ENCODE peak calls at places on chromosomes 12 and 14, in eight cellular contexts. H, E, I, Q, D, T, F and X are unnamed samples.

GRCh38 chr12:107359382-107359781 is 266.0 kb upstream of the CRY1 start:
- DNase-seq in E (no peak), F (no peak), D (peak; percentile 54), T (no peak), H (no peak), I (no peak), Q (peak; percentile 51), X (no peak)

GRCh38 chr12:20282411-20282810 is 85.9 kb upstream of the PDE3A start:
- DNase-seq in Q (no peak), I (no peak), H (no peak), T (no peak), D (peak; percentile 14), F (no peak), E (no peak), X (no peak)

GRCh38 chr12:114166360-114166759 is 200.2 kb upstream of the RBM19 start:
- DNase-seq in H (no peak), D (peak; percentile 52), I (no peak), T (no peak), F (no peak), E (peak; percentile 24), Q (no peak), X (no peak)

GRCh38 chr12:98084950-98085349 is 430.4 kb upstream of the TMPO start:
- DNase-seq in E (no peak), I (no peak), F (no peak), Q (no peak), D (no peak), T (no peak), H (no peak), X (no peak)

GRCh38 chr14:56379956-56380355 is 199.6 kb upstream of the TMEM260 start:
- DNase-seq in E (no peak), I (no peak), F (no peak), Q (no peak), H (no peak), T (peak; percentile 21), D (peak; percentile 74), X (no peak)

GRCh38 chr14:30999038-30999773 is 26.2 kb upstream of the AP4S1 start:
- DNase-seq in Q (no peak), E (no peak), T (no peak), I (no peak), H (no peak), D (no peak), F (no peak), X (no peak)

GRCh38 chr14:54512393-54512792 is 2.7 kb downstream of the CGRRF1 start:
- DNase-seq in D (no peak), F (no peak), T (peak; percentile 27), H (no peak), E (no peak), I (no peak), Q (no peak), X (no peak)

GRCh38 chr14:89540009-89540829 is 123.2 kb upstream of the FOXN3 start:
- DNase-seq in D (peak; percentile 55), H (no peak), I (no peak), T (no peak), E (no peak), F (no peak), Q (no peak), X (no peak)

GRCh38 chr12:65524666-65525065 is 246.2 kb downstream of the MSRB3 start:
- DNase-seq in F (no peak), E (no peak), H (no peak), I (no peak), T (peak; percentile 86), Q (peak; percentile 59), D (peak; percentile 92), X (no peak)

GRCh38 chr12:78560633-78561032 is 303.9 kb upstream of the SYT1 start:
- DNase-seq in H (no peak), F (no peak), T (no peak), Q (no peak), I (no peak), D (no peak), E (no peak), X (no peak)

GRCh38 chr12:98465950-98466349 is 49.4 kb upstream of the TMPO start:
- DNase-seq in F (no peak), I (no peak), E (no peak), Q (no peak), T (no peak), H (no peak), D (peak; percentile 55), X (no peak)

GRCh38 chr12:91355150-91356006 is 172.8 kb upstream of the DCN start:
- DNase-seq in I (no peak), F (no peak), Q (peak; percentile 49), E (peak; percentile 69), D (peak; percentile 88), T (peak; percentile 79), H (peak; percentile 55), X (peak; percentile 84)

GRCh38 chr12:126198966-126199692 is 1133.9 kb downstream of the AACS start:
- DNase-seq in T (no peak), Q (no peak), I (no peak), E (no peak), H (peak; percentile 41), D (peak; percentile 48), F (no peak), X (no peak)

GRCh38 chr12:19761465-19761864 is 322.2 kb downstream of the AEBP2 start:
- DNase-seq in H (no peak), I (no peak), F (no peak), E (no peak), T (no peak), D (no peak), Q (no peak), X (no peak)

GRCh38 chr14:101074124-101075024 is 170.9 kb upstream of the RTL1 start:
- DNase-seq in T (no peak), E (no peak), F (peak; percentile 54), I (no peak), H (peak; percentile 15), Q (no peak), D (no peak), X (no peak)

DNA sequence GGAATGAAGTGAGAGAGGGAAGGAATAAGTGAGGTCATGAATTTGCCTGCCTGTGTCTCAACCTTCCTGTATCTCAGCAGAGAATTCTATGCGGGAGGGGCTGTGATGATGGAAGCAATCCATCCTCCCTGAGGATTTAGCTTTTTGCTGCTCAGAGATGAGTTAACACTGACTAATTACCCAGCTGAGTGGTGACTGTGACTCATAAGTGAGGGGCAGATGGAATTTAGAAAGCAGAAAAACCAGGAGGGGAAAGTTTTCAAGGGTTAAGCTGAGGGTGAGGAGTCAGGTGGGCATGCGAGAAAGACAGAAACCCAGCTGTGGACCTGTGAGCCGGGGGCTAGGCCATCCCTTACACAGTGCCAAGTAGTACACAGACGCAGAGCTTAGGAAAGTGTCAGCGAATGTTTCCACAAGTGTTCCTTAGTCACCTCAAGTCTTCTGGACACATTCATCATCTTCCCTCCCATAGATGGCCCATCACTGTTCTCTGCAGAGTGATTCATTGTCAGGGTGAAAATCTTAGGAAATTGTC is 277.9 kb downstream of the IPO8 start:
- DNase-seq in F (no peak), D (peak; percentile 99), I (no peak), H (no peak), T (peak; percentile 96), E (peak; percentile 44), Q (peak; percentile 98), X (no peak)
- H3K4me3 ChIP-seq in F (no peak overlapping the region), D (no peak overlapping the region), I (no peak overlapping the region), H (no peak overlapping the region), T (peak overlapping the region; percentile 55), E (no peak overlapping the region), Q (peak overlapping the region; percentile 27), X (no peak overlapping the region)

DNA sequence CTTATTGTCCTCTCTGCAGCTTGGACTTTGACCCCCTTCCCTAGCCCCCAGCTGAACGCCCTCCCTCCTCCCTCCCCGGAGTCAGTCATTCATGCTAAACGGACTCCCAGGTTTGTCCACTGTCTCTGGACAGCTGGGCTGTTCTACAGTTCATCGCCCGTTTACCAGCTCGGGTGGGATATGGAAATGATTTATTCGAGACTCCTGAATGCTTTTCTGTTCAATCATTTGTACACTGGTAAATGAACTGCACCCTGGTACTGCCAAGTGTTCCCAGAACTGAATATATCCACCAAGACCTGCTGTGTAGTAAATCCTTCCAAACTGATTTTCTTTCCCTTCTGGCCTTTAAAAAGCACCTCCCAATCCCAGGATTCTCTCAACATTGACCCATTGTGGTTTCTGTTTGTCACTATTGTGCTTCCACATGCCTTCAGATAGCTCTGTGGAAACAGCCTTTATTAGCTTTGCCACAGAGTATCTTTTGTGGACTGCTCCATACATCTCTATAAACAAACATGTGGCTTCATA is 849 bp upstream of the KIF21A start:
- DNase-seq in E (no peak), D (peak; percentile 24), I (no peak), F (no peak), Q (peak; percentile 16), T (peak; percentile 31), H (no peak), X (no peak)
- H3K4me3 ChIP-seq in E (peak overlapping the region; percentile 87), D (peak overlapping the region; percentile 66), I (peak overlapping the region; percentile 75), F (peak overlapping the region; percentile 55), Q (peak overlapping the region; percentile 41), T (peak overlapping the region; percentile 83), H (peak overlapping the region; percentile 84), X (peak overlapping the region; percentile 88)

GRCh38 chr12:2004113-2004929 is at the start of gene DCP1B:
- DNase-seq in D (peak; percentile 97), F (peak; percentile 97), E (peak; percentile 90), T (peak; percentile 98), Q (peak; percentile 92), I (peak; percentile 90), H (peak; percentile 94), X (peak; percentile 90)
- H3K4me3 ChIP-seq in D (peak within 1 kb of the TSS; percentile 98), F (peak within 1 kb of the TSS; percentile 76), E (peak within 1 kb of the TSS; percentile 92), T (peak within 1 kb of the TSS; percentile 89), Q (peak within 1 kb of the TSS; percentile 71), I (peak within 1 kb of the TSS; percentile 80), H (peak within 1 kb of the TSS; percentile 95), X (peak within 1 kb of the TSS; percentile 87)

GRCh38 chr12:118185602-118186397 is 49.9 kb downstream of the PEBP1 start:
- DNase-seq in E (no peak), I (no peak), Q (peak; percentile 57), T (no peak), H (no peak), D (peak; percentile 15), F (no peak), X (no peak)

GRCh38 chr12:118187746-118188390 is 51.9 kb downstream of the PEBP1 start:
- DNase-seq in I (no peak), Q (no peak), D (peak; percentile 10), T (no peak), F (no peak), H (no peak), E (no peak), X (no peak)

GRCh38 chr12:118189761-118190181 is 53.8 kb downstream of the PEBP1 start:
- DNase-seq in I (no peak), Q (peak; percentile 32), H (no peak), E (no peak), D (peak; percentile 62), F (no peak), T (peak; percentile 61), X (peak; percentile 64)

GRCh38 chr12:118190266-118190665 is 54.3 kb downstream of the PEBP1 start:
- DNase-seq in E (no peak), H (no peak), Q (peak; percentile 36), I (no peak), D (peak; percentile 56), T (peak; percentile 32), F (no peak), X (no peak)

DNA sequence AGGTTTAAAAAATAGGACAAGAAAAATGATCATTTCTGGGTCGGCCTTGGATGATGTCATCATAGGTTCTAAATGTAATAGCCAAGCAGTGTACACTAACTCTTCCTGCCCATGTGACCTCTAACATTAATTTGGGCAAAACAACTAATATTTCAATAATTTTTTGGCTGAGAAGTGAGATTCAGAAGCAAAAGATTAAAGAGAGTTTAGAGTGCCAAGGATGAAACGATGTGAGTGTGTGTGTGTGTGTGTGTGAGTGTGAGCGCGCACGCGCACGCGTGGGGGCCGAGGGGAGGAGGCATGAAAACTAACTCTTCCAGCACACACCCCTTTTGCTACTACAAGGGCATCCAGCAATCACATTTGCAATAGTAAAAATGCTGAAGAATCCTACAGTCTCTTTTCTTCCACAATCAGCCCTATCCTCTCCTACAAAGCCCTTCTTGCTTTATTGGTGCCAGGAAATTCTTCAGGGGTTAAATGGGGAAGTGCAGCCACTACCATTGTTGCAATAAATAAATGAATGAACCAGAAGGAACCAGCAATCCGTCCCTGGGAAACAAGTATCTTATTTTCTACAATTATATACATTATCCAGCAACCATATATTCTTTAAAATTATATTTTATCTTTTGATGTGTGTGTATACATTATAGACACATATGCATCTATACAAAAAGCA is 52.9 kb downstream of the PEBP1 start:
- DNase-seq in F (no peak), E (no peak), D (peak; percentile 61), I (no peak), Q (peak; percentile 20), H (no peak), T (peak; percentile 4), X (no peak)
- H3K4me3 ChIP-seq in F (no peak overlapping the region), E (no peak overlapping the region), D (peak overlapping the region; percentile 25), I (no peak overlapping the region), Q (no peak overlapping the region), H (peak overlapping the region; percentile 44), T (peak overlapping the region; percentile 76), X (peak overlapping the region; percentile 54)